ENCODE peak calls at places on chromosomes 5 and 9, in seven cellular contexts. L is stimulated activated CD8-positive, alpha-beta memory T cell treated with anti-CD3 and anti-CD28 coated beads, Interleukin-15, amount 100 ng/mL, for 24 hours; E is RWPE1; Z is Daoy; H is stimulated activated CD4-positive, alpha-beta T cell treated with anti-CD3 and anti-CD28 coated beads, Interleukin-1b, Interleukin-23, amount 100 ng/mL, for 24 hours; V is NCI-H524; M is HT1080. O is an unnamed sample.

GRCh38 chr9:104815851-104816565 is 52.1 kb downstream of the NIPSNAP3B start:
- DNase-seq in M (no peak), E (no peak), L (no peak), Z (no peak), H (no peak), V (no peak), O (no peak)

GRCh38 chr5:1761453-1761755 is 38.2 kb downstream of the MRPL36 start:
- DNase-seq in L (no peak), E (no peak), V (no peak), H (no peak), Z (no peak), M (no peak), O (no peak)

GRCh38 chr9:19286634-19287188 is 56.2 kb downstream of the DENND4C start:
- DNase-seq in M (peak), Z (peak), V (no peak), H (no peak), L (no peak), E (peak), O (no peak)

GRCh38 chr5:143031781-143032724 is 261.9 kb downstream of the ARHGAP26 start:
- DNase-seq in E (no peak), H (no peak), V (peak), L (no peak), Z (peak), M (no peak), O (no peak)

GRCh38 chr5:83633285-83633684 is 87.4 kb downstream of the HAPLN1 start:
- DNase-seq in E (no peak), M (no peak), Z (no peak), L (no peak), V (no peak), H (no peak), O (no peak)

GRCh38 chr5:17042041-17042440 is 106.0 kb upstream of the MYO10 start:
- DNase-seq in M (no peak), V (peak), Z (no peak), H (no peak), E (no peak), L (no peak), O (no peak)

GRCh38 chr9:32589083-32589713 is 16.2 kb upstream of the NDUFB6 start:
- DNase-seq in E (peak), L (no peak), H (no peak), V (no peak), M (peak), Z (peak), O (no peak)

GRCh38 chr5:3619584-3619983 is 24.0 kb downstream of the IRX1 start:
- DNase-seq in L (no peak), Z (peak), M (peak), H (no peak), V (no peak), E (no peak), O (no peak)

GRCh38 chr5:139638736-139639618 is 9.2 kb upstream of the CXXC5 start:
- DNase-seq in V (peak), E (no peak), H (no peak), M (no peak), L (no peak), Z (no peak), O (peak)

GRCh38 chr5:80747922-80748321 is 93.1 kb upstream of the DHFR start:
- DNase-seq in V (no peak), H (no peak), Z (no peak), E (no peak), M (no peak), L (no peak), O (no peak)

GRCh38 chr9:17021379-17021970 is 113.4 kb upstream of the CNTLN start:
- DNase-seq in Z (no peak), V (no peak), E (no peak), H (no peak), L (no peak), M (no peak), O (no peak)

GRCh38 chr5:92328584-92329259 is 945.6 kb upstream of the ARRDC3 start:
- DNase-seq in V (no peak), M (no peak), H (no peak), L (no peak), Z (no peak), E (no peak), O (no peak)

GRCh38 chr5:170069512-170069911 is 36.2 kb upstream of the FOXI1 start:
- DNase-seq in Z (no peak), L (no peak), H (no peak), V (no peak), E (no peak), M (no peak), O (no peak)

GRCh38 chr5:94900006-94900505 is 281.6 kb downstream of the SLF1 start:
- DNase-seq in Z (no peak), M (no peak), E (no peak), H (no peak), V (no peak), L (no peak), O (no peak)

GRCh38 chr9:90965141-90965910 is 163.7 kb downstream of the SYK start:
- DNase-seq in M (no peak), H (no peak), E (no peak), V (no peak), Z (no peak), L (no peak), O (no peak)

GRCh38 chr5:144187699-144188294 is 17.1 kb downstream of the KCTD16 start:
- DNase-seq in V (no peak), Z (peak), L (no peak), H (peak), M (peak), E (peak), O (no peak)

GRCh38 chr9:128684065-128684324 is 5.0 kb upstream of the SET start:
- DNase-seq in V (no peak), Z (no peak), E (no peak), H (no peak), L (no peak), M (no peak), O (no peak)

GRCh38 chr9:84862786-84863185 is 193.3 kb downstream of the NTRK2 start:
- DNase-seq in L (no peak), H (no peak), V (peak), M (peak), Z (peak), E (peak), O (no peak)

GRCh38 chr9:71249729-71250317 is 128.4 kb upstream of the TRPM3 start:
- DNase-seq in M (peak), L (no peak), Z (peak), E (peak), V (no peak), H (no peak), O (peak)

GRCh38 chr5:54378707-54379106 is 68.3 kb upstream of the ARL15 start:
- DNase-seq in H (no peak), E (no peak), L (no peak), V (no peak), Z (no peak), M (no peak), O (no peak)

GRCh38 chr9:133862585-133863041 is 124.5 kb upstream of the SARDH start:
- DNase-seq in M (no peak), Z (no peak), E (no peak), H (no peak), V (no peak), L (no peak), O (no peak)

GRCh38 chr5:177432143-177432904 is 5.8 kb downstream of the GRK6 start:
- DNase-seq in H (no peak), Z (no peak), V (no peak), L (no peak), M (no peak), E (no peak), O (no peak)

GRCh38 chr5:83169938-83170337 is 92.6 kb downstream of the XRCC4 start:
- DNase-seq in H (no peak), M (no peak), E (no peak), Z (no peak), V (no peak), L (no peak), O (no peak)

GRCh38 chr9:35658894-35659220 is 765 bp downstream of the CCDC107 start:
- DNase-seq in H (no peak), M (peak), L (no peak), V (peak), E (no peak), Z (peak), O (no peak)

GRCh38 chr9:85944672-85945071 is 3.7 kb downstream of the NAA35 start:
- DNase-seq in L (no peak), E (no peak), H (no peak), M (no peak), V (no peak), Z (no peak), O (no peak)

GRCh38 chr9:9483175-9483574 is 1129.6 kb downstream of the PTPRD start:
- DNase-seq in V (no peak), Z (no peak), M (no peak), H (no peak), L (no peak), E (no peak), O (no peak)

GRCh38 chr5:106940986-106941385 is 729.8 kb downstream of the EFNA5 start:
- DNase-seq in E (no peak), Z (peak), L (no peak), H (no peak), V (no peak), M (peak), O (no peak)

GRCh38 chr9:105500108-105500766 is 52.4 kb downstream of the FSD1L start:
- DNase-seq in M (no peak), H (no peak), E (no peak), V (no peak), Z (peak), L (no peak), O (no peak)

GRCh38 chr5:115170924-115171510 is 1.3 kb upstream of the TRIM36 start:
- DNase-seq in H (no peak), V (no peak), E (no peak), Z (no peak), M (no peak), L (no peak), O (no peak)

GRCh38 chr5:157167219-157167621 is 1.2 kb upstream of the GARIN3 start:
- DNase-seq in H (no peak), L (no peak), V (no peak), Z (peak), E (no peak), M (peak), O (no peak)

GRCh38 chr5:124963236-124963929 is 216.9 kb upstream of the ZNF608 start:
- DNase-seq in Z (peak), E (peak), L (no peak), V (no peak), M (peak), H (no peak), O (no peak)

GRCh38 chr5:112762113-112762810 is 24.6 kb downstream of the APC start:
- DNase-seq in Z (no peak), V (no peak), H (no peak), E (no peak), M (peak), L (no peak), O (no peak)

GRCh38 chr5:162324356-162324755 is 256.8 kb downstream of the GABRG2 start:
- DNase-seq in L (no peak), V (no peak), E (no peak), M (no peak), H (no peak), Z (no peak), O (no peak)

GRCh38 chr5:174542037-174542436 is 182.3 kb upstream of the MSX2 start:
- DNase-seq in L (no peak), E (no peak), M (no peak), H (no peak), Z (no peak), V (no peak), O (no peak)

GRCh38 chr5:97071101-97071500 is 71.3 kb downstream of the LIX1 start:
- DNase-seq in H (no peak), V (no peak), M (peak), Z (peak), L (no peak), E (no peak), O (no peak)

GRCh38 chr5:139403418-139403786 is 487 bp downstream of the SPATA24 start:
- DNase-seq in L (no peak), V (no peak), H (no peak), Z (no peak), M (no peak), E (no peak), O (no peak)

GRCh38 chr5:169628891-169629290 is 8.2 kb upstream of the DOCK2 start:
- DNase-seq in E (no peak), L (no peak), Z (no peak), V (no peak), M (no peak), H (no peak), O (no peak)

GRCh38 chr5:79111960-79112702 is 522 bp downstream of the BHMT start:
- DNase-seq in L (no peak), V (no peak), H (no peak), M (no peak), Z (no peak), E (no peak), O (no peak)

GRCh38 chr9:124018731-124019697 is 7.4 kb downstream of the LHX2 start:
- DNase-seq in M (no peak), Z (no peak), L (no peak), H (no peak), E (no peak), V (no peak), O (no peak)